ENCODE peak calls at places on chromosome 6, in eight cellular contexts. S is posterior cingulate gyrus; B is erythroblast; M is cardiac muscle cell; G is activated CD4-positive, alpha-beta T cell treated with anti-CD3 and anti-CD28 coated beads, Interleukin-2, amount 50 U/mL, for 48 hours; U is M059J; T is stimulated activated CD8-positive, alpha-beta memory T cell treated with anti-CD3 and anti-CD28 coated beads, Interleukin-12 subunit alpha, Interleukin-12 subunit beta, amount 100 ng/mL, for 4 hours; C is renal cortical epithelial cell. K is an unnamed sample.

GRCh38 chr6:154542747-154543146 is 32.3 kb upstream of the CNKSR3 start:
- DNase-seq in S (no peak), B (no peak), M (no peak), G (no peak), U (no peak), T (no peak), C (peak; percentile 57), K (no peak)

GRCh38 chr6:156589281-156589680 is 187.9 kb upstream of the ARID1B start:
- DNase-seq in S (no peak), B (no peak), M (no peak), G (no peak), U (peak; percentile 73), T (no peak), C (peak; percentile 57), K (no peak)

GRCh38 chr6:87944541-87944954 is 103.1 kb upstream of the SPACA1 start:
- DNase-seq in S (peak; percentile 48), B (peak; percentile 25), M (peak; percentile 69), G (no peak), U (peak; percentile 66), T (no peak), C (peak; percentile 46), K (peak; percentile 86)

GRCh38 chr6:56004421-56004820 is 129.0 kb upstream of the BMP5 start:
- DNase-seq in S (no peak), B (no peak), M (no peak), G (no peak), U (peak; percentile 82), T (no peak), C (no peak), K (no peak)

GRCh38 chr6:100171533-100172321 is 177.7 kb upstream of the MCHR2 start:
- DNase-seq in S (no peak), B (no peak), M (no peak), G (no peak), U (peak; percentile 91), T (no peak), C (peak; percentile 32), K (no peak)

GRCh38 chr6:81772741-81773140 is 20.3 kb upstream of the TENT5A start:
- DNase-seq in S (no peak), B (peak; percentile 3), M (no peak), G (no peak), U (peak; percentile 95), T (no peak), C (peak; percentile 80), K (no peak)

GRCh38 chr6:51137777-51138176 is 319.1 kb downstream of the TFAP2B start:
- DNase-seq in S (no peak), B (no peak), M (no peak), G (no peak), U (no peak), T (no peak), C (peak; percentile 82), K (no peak)

GRCh38 chr6:3281669-3282460 is 23.1 kb downstream of the PSMG4 start:
- DNase-seq in S (no peak), B (no peak), M (no peak), G (no peak), U (peak; percentile 99), T (no peak), C (no peak), K (no peak)